ENCODE peak calls at places on chromosomes 16 and 17, in ten cellular contexts. K, J, T, X, H, L, I, B, A and U are unnamed samples.

GRCh38 chr17:42097691-42098661 is at the start of gene ZNF385C:
- DNase-seq in K (peak), J (no peak), T (no peak), X (no peak), H (no peak), L (no peak), I (no peak), B (no peak), A (no peak), U (no peak)

GRCh38 chr17:76961869-76962268 is 93.7 kb downstream of the MGAT5B start:
- DNase-seq in K (no peak), J (no peak), T (no peak), X (no peak), H (no peak), L (no peak), I (no peak), B (no peak), A (no peak), U (no peak)

GRCh38 chr16:72247821-72248253 is 75.9 kb upstream of the PMFBP1 start:
- DNase-seq in K (no peak), J (no peak), T (no peak), X (peak), H (no peak), L (peak), I (no peak), B (no peak), A (peak), U (no peak)

GRCh38 chr17:69142473-69142802 is 743 bp upstream of the ABCA6 start:
- DNase-seq in K (no peak), J (no peak), T (no peak), X (peak), H (no peak), L (no peak), I (no peak), B (no peak), A (peak), U (peak)

GRCh38 chr16:50257876-50258275 is 8.5 kb upstream of the ADCY7 start:
- DNase-seq in K (peak), J (no peak), T (no peak), X (no peak), H (no peak), L (no peak), I (no peak), B (no peak), A (no peak), U (no peak)

GRCh38 chr16:54342001-54342776 is 55.6 kb upstream of the IRX3 start:
- DNase-seq in K (no peak), J (no peak), T (peak), X (no peak), H (no peak), L (peak), I (no peak), B (no peak), A (peak), U (no peak)

GRCh38 chr17:45372325-45372869 is 55.6 kb upstream of the MAP3K14 start:
- DNase-seq in K (no peak), J (no peak), T (no peak), X (peak), H (peak), L (peak), I (no peak), B (no peak), A (no peak), U (no peak)

GRCh38 chr16:87457724-87458423 is 35.0 kb downstream of the ZCCHC14 start:
- DNase-seq in K (no peak), J (no peak), T (peak), X (peak), H (no peak), L (no peak), I (peak), B (no peak), A (peak), U (peak)

GRCh38 chr17:1002771-1003555 is 6.0 kb downstream of the TIMM22 start:
- DNase-seq in K (no peak), J (no peak), T (no peak), X (peak), H (no peak), L (no peak), I (no peak), B (peak), A (peak), U (peak)

GRCh38 chr16:55701442-55702319 is 45.9 kb downstream of the SLC6A2 start:
- DNase-seq in K (peak), J (no peak), T (peak), X (peak), H (peak), L (peak), I (peak), B (peak), A (peak), U (peak)

GRCh38 chr16:2466667-2467300 is 4.3 kb upstream of the NTN3 start:
- DNase-seq in K (no peak), J (no peak), T (no peak), X (no peak), H (no peak), L (peak), I (no peak), B (no peak), A (no peak), U (no peak)

GRCh38 chr17:81066072-81066471 is 31.1 kb downstream of the BAIAP2 start:
- DNase-seq in K (peak), J (no peak), T (peak), X (no peak), H (no peak), L (no peak), I (no peak), B (no peak), A (no peak), U (no peak)

GRCh38 chr17:45224671-45225050 is 3.0 kb downstream of the FMNL1 start:
- DNase-seq in K (no peak), J (no peak), T (no peak), X (no peak), H (no peak), L (no peak), I (no peak), B (peak), A (no peak), U (no peak)

GRCh38 chr16:86080982-86081381 is 182.0 kb downstream of the IRF8 start:
- DNase-seq in K (no peak), J (no peak), T (no peak), X (no peak), H (no peak), L (peak), I (no peak), B (no peak), A (no peak), U (no peak)

GRCh38 chr16:54283735-54284318 is 2.8 kb downstream of the IRX3 start:
- DNase-seq in K (no peak), J (no peak), T (no peak), X (no peak), H (no peak), L (no peak), I (no peak), B (peak), A (no peak), U (no peak)

GRCh38 chr17:40056379-40057005 is 2.3 kb upstream of the MED24 start:
- DNase-seq in K (no peak), J (no peak), T (no peak), X (no peak), H (no peak), L (no peak), I (no peak), B (no peak), A (no peak), U (no peak)

GRCh38 chr16:27771201-27771910 is 221.4 kb downstream of the KATNIP start:
- DNase-seq in K (no peak), J (no peak), T (no peak), X (no peak), H (no peak), L (no peak), I (no peak), B (peak), A (no peak), U (no peak)

GRCh38 chr17:48814504-48814903 is 2.5 kb downstream of the TTLL6 start:
- DNase-seq in K (peak), J (no peak), T (peak), X (peak), H (peak), L (no peak), I (peak), B (no peak), A (peak), U (no peak)

GRCh38 chr16:74650966-74651567 is 15.6 kb downstream of the RFWD3 start:
- DNase-seq in K (no peak), J (no peak), T (no peak), X (no peak), H (no peak), L (no peak), I (peak), B (no peak), A (peak), U (no peak)

GRCh38 chr17:56908061-56908542 is 5.7 kb downstream of the TRIM25 start:
- DNase-seq in K (peak), J (no peak), T (no peak), X (no peak), H (peak), L (no peak), I (no peak), B (peak), A (no peak), U (no peak)

GRCh38 chr16:25855063-25855462 is 163.3 kb downstream of the HS3ST4 start:
- DNase-seq in K (no peak), J (no peak), T (no peak), X (no peak), H (no peak), L (no peak), I (no peak), B (no peak), A (no peak), U (no peak)

GRCh38 chr17:79401704-79402075 is 209.2 kb downstream of the RBFOX3 start:
- DNase-seq in K (no peak), J (no peak), T (no peak), X (no peak), H (no peak), L (no peak), I (no peak), B (no peak), A (no peak), U (no peak)

GRCh38 chr17:40485851-40486512 is 15.4 kb downstream of the TNS4 start:
- DNase-seq in K (no peak), J (no peak), T (peak), X (peak), H (peak), L (peak), I (peak), B (peak), A (peak), U (peak)

GRCh38 chr16:14511798-14512131 is 118.3 kb downstream of the PARN start:
- DNase-seq in K (no peak), J (no peak), T (no peak), X (no peak), H (no peak), L (no peak), I (no peak), B (no peak), A (no peak), U (no peak)

GRCh38 chr16:55709801-55710200 is 54.0 kb downstream of the SLC6A2 start:
- DNase-seq in K (no peak), J (no peak), T (no peak), X (no peak), H (no peak), L (no peak), I (no peak), B (no peak), A (no peak), U (no peak)

GRCh38 chr16:51577621-51578303 is 426.7 kb upstream of the SALL1 start:
- DNase-seq in K (no peak), J (no peak), T (no peak), X (no peak), H (no peak), L (no peak), I (no peak), B (no peak), A (peak), U (no peak)

GRCh38 chr16:24729243-24729966 is at the start of gene TNRC6A:
- DNase-seq in K (peak), J (peak), T (peak), X (peak), H (peak), L (peak), I (peak), B (peak), A (peak), U (peak)

GRCh38 chr17:31511176-31511540 is 119.7 kb downstream of the RAB11FIP4 start:
- DNase-seq in K (peak), J (no peak), T (no peak), X (no peak), H (no peak), L (no peak), I (no peak), B (no peak), A (no peak), U (no peak)

GRCh38 chr16:47198180-47198575 is 54.4 kb upstream of the NETO2 start:
- DNase-seq in K (no peak), J (no peak), T (no peak), X (no peak), H (no peak), L (no peak), I (no peak), B (no peak), A (no peak), U (no peak)

GRCh38 chr16:22308824-22309520 is 11.8 kb downstream of the POLR3E start:
- DNase-seq in K (no peak), J (no peak), T (no peak), X (no peak), H (no peak), L (no peak), I (no peak), B (no peak), A (no peak), U (no peak)

GRCh38 chr17:76408037-76408849 is 23.8 kb downstream of the SPHK1 start:
- DNase-seq in K (peak), J (no peak), T (peak), X (no peak), H (peak), L (no peak), I (peak), B (peak), A (peak), U (no peak)

GRCh38 chr16:11303405-11304138 is 22.4 kb upstream of the PRM1 start:
- DNase-seq in K (peak), J (no peak), T (peak), X (no peak), H (peak), L (no peak), I (no peak), B (no peak), A (no peak), U (no peak)

GRCh38 chr17:13030459-13031305 is 12.9 kb upstream of the ELAC2 start:
- DNase-seq in K (no peak), J (no peak), T (no peak), X (peak), H (no peak), L (no peak), I (no peak), B (no peak), A (peak), U (peak)

GRCh38 chr17:29246638-29247037 is at the start of gene CRYBA1:
- DNase-seq in K (no peak), J (no peak), T (no peak), X (no peak), H (no peak), L (no peak), I (no peak), B (no peak), A (no peak), U (no peak)

GRCh38 chr17:82314721-82315605 is 2.4 kb downstream of the CD7 start:
- DNase-seq in K (no peak), J (no peak), T (no peak), X (no peak), H (no peak), L (no peak), I (no peak), B (no peak), A (no peak), U (no peak)
- H3K27ac ChIP-seq in K (no peak), J (no peak), T (no peak), X (no peak), H (no peak), L (no peak), I (no peak), B (no peak), A (no peak), U (no peak)

GRCh38 chr16:67180166-67180565 is 3.6 kb downstream of the MATCAP1 start:
- DNase-seq in K (no peak), J (no peak), T (no peak), X (no peak), H (no peak), L (no peak), I (no peak), B (no peak), A (no peak), U (no peak)

GRCh38 chr16:67177743-67178699 is 5.7 kb downstream of the MATCAP1 start:
- DNase-seq in K (peak), J (no peak), T (peak), X (no peak), H (peak), L (peak), I (peak), B (peak), A (peak), U (no peak)

GRCh38 chr16:67182288-67182687 is 1.5 kb downstream of the MATCAP1 start:
- DNase-seq in K (no peak), J (no peak), T (no peak), X (no peak), H (no peak), L (no peak), I (no peak), B (no peak), A (no peak), U (no peak)

GRCh38 chr16:67181346-67181745 is 2.4 kb downstream of the MATCAP1 start:
- DNase-seq in K (no peak), J (no peak), T (no peak), X (peak), H (peak), L (peak), I (no peak), B (no peak), A (peak), U (peak)

DNA sequence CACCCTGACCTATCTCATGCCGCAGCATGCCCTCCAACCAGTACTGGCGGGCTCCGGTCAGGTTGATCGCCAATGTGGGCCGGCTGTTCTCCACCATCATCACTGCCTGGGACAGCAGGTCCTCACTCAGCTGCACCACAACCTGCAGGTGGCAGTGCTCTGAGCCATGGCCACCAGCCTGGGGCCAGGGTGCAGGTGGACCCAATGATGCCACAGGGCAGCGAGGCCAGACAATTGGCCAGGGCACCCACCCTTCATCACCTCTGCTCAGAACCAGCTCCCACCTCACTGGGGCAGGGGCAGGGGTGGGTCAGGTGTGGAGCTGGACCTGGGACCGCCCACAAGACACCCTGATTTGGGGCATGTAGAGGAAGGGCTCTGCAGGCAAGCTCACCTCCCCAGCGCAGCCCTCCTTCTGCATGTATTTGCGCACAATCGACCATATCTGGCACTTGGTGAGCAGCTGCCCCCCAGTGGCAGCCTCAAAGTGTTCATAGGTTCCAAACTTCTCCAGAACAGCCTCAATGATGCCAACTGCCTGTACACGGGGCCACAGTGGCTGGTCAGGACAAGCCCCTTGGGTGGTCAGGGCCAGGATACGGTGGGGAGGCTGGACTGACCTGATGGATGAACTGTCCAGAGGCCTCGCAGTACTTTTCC is 4.2 kb downstream of the MATCAP1 start:
- DNase-seq in K (no peak), J (no peak), T (no peak), X (no peak), H (no peak), L (no peak), I (no peak), B (no peak), A (no peak), U (no peak)
- TF ChIP-seq CTCF in K (no peak), J (no peak), T (no peak), X (peak), H (no peak), L (no peak), I (peak), B (no peak), A (peak), U (no peak)

DNA sequence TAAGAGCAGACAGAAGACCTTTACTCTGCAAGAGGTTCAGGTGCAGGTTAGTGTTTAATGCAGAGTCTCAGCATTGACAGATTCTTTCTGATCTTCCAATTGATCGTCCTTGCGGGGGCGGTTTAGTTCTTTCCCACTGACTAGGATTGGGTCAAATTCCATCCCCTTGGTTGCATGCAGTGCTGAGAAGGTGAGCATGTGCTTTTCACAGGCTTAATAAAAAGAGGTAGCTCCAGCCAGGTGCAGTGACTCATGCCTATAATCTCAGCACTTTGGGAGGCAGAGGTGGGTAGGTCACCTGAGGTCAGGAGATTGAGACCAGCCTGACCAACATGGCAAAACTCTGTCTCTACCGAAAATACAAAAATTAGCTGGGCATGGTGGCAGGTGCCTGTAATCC is 7.5 kb upstream of the ITGAD start:
- DNase-seq in K (no peak), J (no peak), T (peak), X (no peak), H (no peak), L (no peak), I (peak), B (no peak), A (no peak), U (no peak)
- H3K4me3 ChIP-seq in K (no peak), J (no peak), T (no peak), X (no peak), H (no peak), L (no peak), I (peak), B (no peak), A (no peak), U (no peak)

DNA sequence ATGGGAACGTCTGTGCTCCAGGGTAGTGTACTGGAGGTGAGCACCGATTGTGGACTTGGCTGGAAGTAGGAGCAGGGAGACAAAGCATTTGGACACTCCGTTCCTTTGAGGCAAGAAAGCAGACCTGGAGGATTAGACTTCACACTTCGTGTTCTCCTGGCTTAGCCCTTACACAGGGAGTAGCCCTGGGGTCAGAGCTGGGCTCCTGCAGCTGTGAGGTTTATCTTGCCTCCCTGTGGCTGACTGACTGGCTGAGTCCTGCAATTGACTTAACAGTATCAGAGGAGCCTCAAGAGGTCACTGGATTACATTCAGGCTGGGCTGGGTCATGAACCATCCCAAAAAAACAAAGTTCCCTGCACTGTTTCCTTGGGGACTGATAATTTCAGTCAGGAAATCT is 37.1 kb downstream of the MPRIP start:
- DNase-seq in K (no peak), J (no peak), T (no peak), X (no peak), H (no peak), L (peak), I (no peak), B (no peak), A (no peak), U (no peak)
- H3K27ac ChIP-seq in K (peak), J (no peak), T (peak), X (no peak), H (no peak), L (peak), I (no peak), B (peak), A (no peak), U (no peak)

DNA sequence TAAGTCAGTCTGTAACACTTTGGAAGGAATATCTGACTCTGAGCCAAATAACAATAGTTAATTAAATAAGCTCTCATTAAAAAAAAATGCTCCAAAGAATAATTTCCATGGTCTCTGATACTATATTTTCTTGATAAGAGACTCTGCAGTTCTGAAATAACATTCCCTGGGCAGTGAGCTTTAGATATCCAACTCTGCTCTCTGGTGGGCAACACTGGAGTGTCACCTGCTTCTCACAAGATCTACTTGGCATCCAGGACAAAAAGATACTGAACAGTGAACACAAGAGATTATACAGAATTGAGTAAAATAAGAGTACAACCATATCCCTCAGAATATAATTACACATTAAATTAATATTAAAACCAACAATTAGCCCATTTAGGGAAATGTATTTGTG is 13.7 kb downstream of the BLMH start:
- DNase-seq in K (peak), J (no peak), T (no peak), X (peak), H (no peak), L (no peak), I (no peak), B (no peak), A (peak), U (no peak)
- TF ChIP-seq CTCF in K (peak), J (peak), T (peak), X (peak), H (peak), L (no peak), I (peak), B (peak), A (peak), U (peak)

GRCh38 chr17:7854851-7855642 is at the start of gene TMEM88:
- DNase-seq in K (no peak), J (no peak), T (no peak), X (no peak), H (peak), L (peak), I (no peak), B (peak), A (no peak), U (no peak)
- H3K4me3 ChIP-seq in K (peak), J (peak), T (peak), X (peak), H (no peak), L (peak), I (peak), B (peak), A (no peak), U (peak)